ENCODE peak calls at places on chromosomes 4 and X, in six cellular contexts. P is IMR-90, H is mesendoderm, B is neuronal stem cell, U is H1, Y is mesenchymal stem cell. Z is an unnamed sample.

GRCh38 chrX:38986586-38986985 is 185.3 kb downstream of the MID1IP1 start:
- DNase-seq in P (no peak), H (peak; percentile 44), B (no peak), U (no peak), Y (no peak), Z (peak; percentile 33)

GRCh38 chrX:15299945-15300851 is 15.2 kb downstream of the ASB11 start:
- DNase-seq in P (peak; percentile 30), H (peak; percentile 5), B (peak; percentile 0), U (no peak), Y (peak; percentile 12), Z (no peak)

GRCh38 chr4:158770671-158771070 is 1.8 kb downstream of the FNIP2 start:
- DNase-seq in P (no peak), H (no peak), B (no peak), U (no peak), Y (no peak), Z (no peak)

GRCh38 chr4:112817933-112818921 is 181.3 kb downstream of the LARP7 start:
- DNase-seq in P (peak; percentile 81), H (peak; percentile 98), B (peak; percentile 40), U (peak; percentile 81), Y (peak; percentile 98), Z (peak; percentile 86)

GRCh38 chr4:15765910-15766703 is 12.0 kb upstream of the CD38 start:
- DNase-seq in P (no peak), H (no peak), B (no peak), U (no peak), Y (no peak), Z (no peak)

GRCh38 chrX:103552236-103552635 is 32.9 kb upstream of the RAB40A start:
- DNase-seq in P (no peak), H (no peak), B (no peak), U (no peak), Y (no peak), Z (no peak)

GRCh38 chrX:81259008-81259713 is 57.3 kb downstream of the SH3BGRL start:
- DNase-seq in P (peak; percentile 67), H (peak; percentile 1), B (no peak), U (no peak), Y (peak; percentile 46), Z (no peak)

GRCh38 chrX:3134316-3134715 is 93.0 kb downstream of the ARSF start:
- DNase-seq in P (peak; percentile 38), H (no peak), B (no peak), U (no peak), Y (no peak), Z (no peak)

GRCh38 chr4:1712216-1713002 is at the start of gene SLBP:
- DNase-seq in P (peak; percentile 88), H (peak; percentile 96), B (peak; percentile 86), U (peak; percentile 95), Y (peak; percentile 93), Z (peak; percentile 93)

GRCh38 chr4:1713003-1713397 is 881 bp upstream of the SLBP start:
- DNase-seq in P (no peak), H (peak; percentile 76), B (no peak), U (no peak), Y (no peak), Z (no peak)

GRCh38 chr4:1711055-1711905 is 839 bp downstream of the SLBP start:
- DNase-seq in P (peak; percentile 55), H (peak; percentile 54), B (no peak), U (no peak), Y (peak; percentile 66), Z (peak; percentile 48)

GRCh38 chr4:1714303-1715001 is 2.3 kb upstream of the SLBP start:
- DNase-seq in P (no peak), H (peak; percentile 71), B (no peak), U (no peak), Y (no peak), Z (peak; percentile 67)

GRCh38 chr4:1711906-1712215 is 258 bp downstream of the SLBP start:
- DNase-seq in P (peak; percentile 18), H (peak; percentile 44), B (no peak), U (no peak), Y (peak; percentile 46), Z (peak; percentile 43)
- H4K8ac ChIP-seq in P (no peak overlapping the region), H (no peak overlapping the region), B (no peak overlapping the region), U (peak overlapping the region; percentile 90), Y (peak overlapping the region; percentile 77), Z (no peak overlapping the region)

GRCh38 chr4:140809671-140810070 is 53.5 kb upstream of the TBC1D9 start:
- DNase-seq in P (no peak), H (no peak), B (no peak), U (no peak), Y (no peak), Z (no peak)
- H3K23ac ChIP-seq in P (no peak overlapping the region), H (no peak overlapping the region), B (no peak overlapping the region), U (no peak overlapping the region), Y (no peak overlapping the region), Z (no peak overlapping the region)

GRCh38 chr4:57053508-57053907 is 56.7 kb downstream of the IGFBP7 start:
- DNase-seq in P (peak; percentile 80), H (no peak), B (no peak), U (no peak), Y (peak; percentile 79), Z (no peak)
- H3K79me1 ChIP-seq in P (peaks cover 23% of the 10 kb centered on the region), H (no peaks in the 10 kb centered on the region), B (no peaks in the 10 kb centered on the region), U (no peaks in the 10 kb centered on the region), Y (no peaks in the 10 kb centered on the region), Z (no peaks in the 10 kb centered on the region)

GRCh38 chrX:68692651-68693050 is 45.2 kb downstream of the STARD8 start:
- DNase-seq in P (peak; percentile 53), H (no peak), B (no peak), U (no peak), Y (peak; percentile 17), Z (no peak)

GRCh38 chrX:68694429-68695205 is 47.2 kb downstream of the STARD8 start:
- DNase-seq in P (no peak), H (no peak), B (no peak), U (no peak), Y (no peak), Z (no peak)

GRCh38 chrX:68691921-68692320 is 44.5 kb downstream of the STARD8 start:
- DNase-seq in P (no peak), H (no peak), B (no peak), U (no peak), Y (no peak), Z (no peak)

GRCh38 chrX:68695206-68695845 is 47.9 kb downstream of the STARD8 start:
- DNase-seq in P (no peak), H (no peak), B (no peak), U (no peak), Y (no peak), Z (no peak)

DNA sequence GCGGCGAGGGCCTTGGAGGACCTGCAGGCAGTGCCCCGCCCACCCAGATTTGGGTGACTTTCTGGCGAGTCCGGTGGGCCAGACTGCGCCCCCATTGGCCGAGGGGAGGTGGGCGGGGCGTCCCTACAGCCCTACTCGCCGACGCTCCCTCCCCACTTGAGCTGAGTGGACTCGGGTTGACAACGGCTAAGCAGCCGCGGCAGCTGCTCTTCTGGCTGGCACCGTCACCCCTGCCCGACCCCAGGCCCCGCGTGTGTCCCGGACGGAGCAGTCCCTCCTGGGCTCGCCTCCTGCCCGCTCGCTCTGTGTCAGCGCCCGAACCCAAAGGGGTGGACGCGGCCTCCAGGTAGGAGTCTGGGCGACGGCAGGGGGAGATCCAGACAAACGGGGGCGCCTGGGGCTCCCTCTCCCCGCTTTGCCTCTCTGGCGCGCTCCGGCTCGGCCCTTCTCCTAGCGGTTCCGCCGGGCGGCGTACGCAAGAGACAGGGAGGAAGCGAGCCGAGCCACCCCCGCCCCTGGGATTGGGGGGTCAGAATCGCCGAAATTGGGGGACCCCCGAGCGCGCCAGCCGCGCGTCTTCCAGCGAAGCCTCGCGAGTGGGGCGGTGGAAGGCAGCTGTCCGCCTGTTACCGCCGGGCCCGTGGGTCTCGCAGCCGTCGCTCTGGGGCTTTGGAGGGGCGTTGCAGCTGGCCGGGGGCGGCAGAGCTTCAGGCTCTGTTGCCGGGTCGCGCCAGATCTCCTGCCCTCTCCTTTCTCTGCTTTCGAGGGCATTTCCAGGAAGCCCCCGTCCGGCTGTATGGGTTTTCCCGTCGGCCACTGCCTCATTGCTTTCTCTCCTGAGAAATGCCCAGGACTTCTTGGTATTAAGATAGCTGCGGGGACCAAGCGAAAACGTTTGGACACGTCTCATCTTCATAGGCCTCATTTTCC is 46.3 kb downstream of the STARD8 start:
- DNase-seq in P (peak; percentile 50), H (peak; percentile 89), B (peak; percentile 59), U (peak; percentile 71), Y (peak; percentile 60), Z (peak; percentile 90)
- H4K8ac ChIP-seq in P (no peak overlapping the region), H (no peak overlapping the region), B (no peak overlapping the region), U (no peak overlapping the region), Y (no peak overlapping the region), Z (no peak overlapping the region)

DNA sequence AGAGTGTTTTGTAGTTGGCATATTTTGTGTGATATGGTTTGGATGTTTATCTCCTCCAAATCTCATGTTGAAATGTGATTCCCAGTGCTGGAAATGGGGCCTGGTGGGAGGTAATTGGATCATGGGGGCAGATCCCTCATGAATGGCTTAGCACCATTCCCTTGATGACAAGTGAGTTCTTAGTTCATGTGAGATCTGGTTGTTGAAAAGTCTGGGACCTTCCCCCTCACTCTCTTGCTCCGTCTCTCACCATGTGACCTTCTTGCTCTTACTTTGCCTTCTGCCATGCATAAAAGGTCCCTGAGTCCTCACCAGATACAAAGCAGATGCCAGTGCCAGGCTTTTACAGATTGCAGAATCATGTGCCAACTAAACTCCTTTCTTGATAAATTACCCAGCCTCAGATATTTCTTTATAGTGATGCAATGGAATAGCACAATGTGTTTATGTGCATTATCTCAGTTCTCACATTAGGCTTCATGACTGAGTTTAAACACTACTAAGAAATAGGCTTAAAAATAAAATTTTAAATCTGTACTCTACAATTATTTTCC is 1348.8 kb downstream of the STIM2 start:
- DNase-seq in P (no peak), H (peak; percentile 39), B (no peak), U (no peak), Y (no peak), Z (no peak)
- H3K23ac ChIP-seq in P (no peak overlapping the region), H (no peak overlapping the region), B (no peak overlapping the region), U (no peak overlapping the region), Y (no peak overlapping the region), Z (no peak overlapping the region)

GRCh38 chr4:173520921-173521473 is 9.0 kb downstream of the HAND2 start:
- DNase-seq in P (no peak), H (no peak), B (no peak), U (no peak), Y (peak; percentile 74), Z (no peak)
- H3K79me1 ChIP-seq in P (no peaks in the 10 kb centered on the region), H (no peaks in the 10 kb centered on the region), B (no peaks in the 10 kb centered on the region), U (no peaks in the 10 kb centered on the region), Y (no peaks in the 10 kb centered on the region), Z (no peaks in the 10 kb centered on the region)

DNA sequence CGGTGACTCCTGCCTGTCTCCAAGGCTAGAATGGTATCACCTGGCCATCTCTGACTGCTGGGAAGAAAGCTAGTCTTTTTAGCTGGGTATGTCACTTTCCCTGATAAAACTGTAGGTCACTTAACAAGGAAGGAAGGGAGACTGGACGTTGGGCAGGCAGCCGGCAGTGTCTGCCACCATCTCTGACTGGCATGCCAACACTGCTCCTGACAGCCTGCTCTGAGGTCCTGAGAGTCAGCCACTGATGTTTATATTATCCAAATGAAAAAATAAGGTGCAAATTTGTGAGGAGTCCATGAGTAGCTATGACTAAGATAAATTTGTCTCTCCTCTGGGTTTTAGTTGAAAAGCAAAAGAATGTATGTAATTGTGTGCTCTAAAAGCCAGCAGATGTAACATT is 77.2 kb downstream of the SNX25 start:
- DNase-seq in P (peak; percentile 32), H (no peak), B (no peak), U (no peak), Y (no peak), Z (no peak)
- H4K8ac ChIP-seq in P (no peak overlapping the region), H (no peak overlapping the region), B (no peak overlapping the region), U (no peak overlapping the region), Y (no peak overlapping the region), Z (no peak overlapping the region)

DNA sequence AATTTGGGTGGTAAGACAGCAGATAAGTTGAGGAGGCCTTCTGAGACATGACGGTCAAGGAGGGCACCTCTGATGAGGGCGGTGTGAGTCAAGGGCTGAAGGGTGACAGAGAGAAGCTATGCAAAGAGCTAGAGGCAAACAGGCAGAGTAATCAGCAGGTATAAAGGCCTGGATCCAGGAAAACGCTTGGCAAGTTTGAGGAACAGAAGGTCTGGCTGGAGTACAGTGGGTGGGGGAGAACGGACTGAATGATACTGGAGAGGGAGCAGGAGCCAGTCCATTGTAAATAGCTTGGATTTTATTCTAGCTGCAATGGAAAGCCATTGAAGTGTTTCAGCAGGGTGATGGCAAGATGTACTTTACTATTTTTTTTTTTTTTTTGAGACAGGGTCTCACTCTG is 39.3 kb downstream of the RAB33B start:
- DNase-seq in P (no peak), H (no peak), B (no peak), U (no peak), Y (no peak), Z (no peak)
- H3K23ac ChIP-seq in P (no peak overlapping the region), H (no peak overlapping the region), B (no peak overlapping the region), U (no peak overlapping the region), Y (no peak overlapping the region), Z (no peak overlapping the region)

Z was measured in H9.